ENCODE peak calls at places on chromosomes 5 and 9, in nine cellular contexts. B, Z, Q, G, M, O, N, K and H are unnamed samples.

GRCh38 chr5:95863383-95863757 is 40.8 kb upstream of the GLRX start:
- DNase-seq in B (no peak), Z (no peak), Q (no peak), G (no peak), M (peak), O (peak), N (no peak), K (no peak), H (no peak)

GRCh38 chr9:95650720-95651119 is 133.9 kb upstream of the PTCH1 start:
- DNase-seq in B (no peak), Z (no peak), Q (no peak), G (no peak), M (no peak), O (no peak), N (no peak), K (no peak), H (no peak)

GRCh38 chr9:111456536-111456935 is 27.6 kb downstream of the ECPAS start:
- DNase-seq in B (no peak), Z (no peak), Q (no peak), G (no peak), M (no peak), O (peak), N (no peak), K (no peak), H (no peak)

GRCh38 chr5:132370241-132370820 is 821 bp downstream of the SLC22A5 start:
- DNase-seq in B (no peak), Z (no peak), Q (no peak), G (no peak), M (no peak), O (no peak), N (no peak), K (no peak), H (no peak)

GRCh38 chr5:73438048-73438896 is 10.3 kb downstream of the FOXD1 start:
- DNase-seq in B (no peak), Z (no peak), Q (no peak), G (no peak), M (no peak), O (no peak), N (no peak), K (no peak), H (no peak)

GRCh38 chr5:169629847-169630548 is 7.1 kb upstream of the DOCK2 start:
- DNase-seq in B (peak), Z (no peak), Q (peak), G (no peak), M (peak), O (peak), N (no peak), K (no peak), H (no peak)

GRCh38 chr9:89664896-89665329 is 60.1 kb downstream of the GADD45G start:
- DNase-seq in B (no peak), Z (no peak), Q (no peak), G (no peak), M (no peak), O (no peak), N (no peak), K (peak), H (no peak)

GRCh38 chr5:121968910-121969607 is 7.3 kb downstream of the SRFBP1 start:
- DNase-seq in B (peak), Z (no peak), Q (peak), G (no peak), M (peak), O (peak), N (no peak), K (no peak), H (no peak)

GRCh38 chr5:80156156-80156555 is 99.7 kb downstream of the SERINC5 start:
- DNase-seq in B (no peak), Z (no peak), Q (no peak), G (no peak), M (peak), O (no peak), N (no peak), K (no peak), H (no peak)

GRCh38 chr9:135119496-135120064 is 32.1 kb downstream of the OLFM1 start:
- DNase-seq in B (no peak), Z (no peak), Q (no peak), G (no peak), M (no peak), O (no peak), N (no peak), K (no peak), H (no peak)

GRCh38 chr9:127524373-127524772 is 73.1 kb downstream of the LRSAM1 start:
- DNase-seq in B (no peak), Z (no peak), Q (peak), G (no peak), M (no peak), O (no peak), N (no peak), K (no peak), H (no peak)

GRCh38 chr9:93593144-93593655 is 16.8 kb downstream of the PHF2 start:
- DNase-seq in B (no peak), Z (no peak), Q (no peak), G (no peak), M (no peak), O (no peak), N (no peak), K (no peak), H (no peak)

GRCh38 chr9:121495976-121496375 is 3.7 kb downstream of the GGTA1 start:
- DNase-seq in B (no peak), Z (no peak), Q (no peak), G (no peak), M (no peak), O (no peak), N (no peak), K (no peak), H (no peak)

GRCh38 chr9:10961883-10962282 is 349.1 kb upstream of the PTPRD start:
- DNase-seq in B (no peak), Z (no peak), Q (no peak), G (no peak), M (no peak), O (no peak), N (no peak), K (no peak), H (no peak)

GRCh38 chr9:92716557-92716956 is 46.6 kb upstream of the IPPK start:
- DNase-seq in B (peak), Z (peak), Q (no peak), G (peak), M (no peak), O (peak), N (peak), K (no peak), H (peak)

GRCh38 chr9:98472216-98472615 is 216.8 kb upstream of the TBC1D2 start:
- DNase-seq in B (no peak), Z (no peak), Q (no peak), G (no peak), M (no peak), O (no peak), N (no peak), K (no peak), H (no peak)

GRCh38 chr9:136328011-136328621 is 777 bp downstream of the GPSM1 start:
- DNase-seq in B (peak), Z (no peak), Q (no peak), G (no peak), M (no peak), O (no peak), N (no peak), K (no peak), H (peak)

GRCh38 chr5:169083394-169084018 is 217.4 kb downstream of the SLIT3 start:
- DNase-seq in B (no peak), Z (no peak), Q (no peak), G (no peak), M (no peak), O (no peak), N (no peak), K (no peak), H (no peak)

GRCh38 chr5:88727705-88728313 is 155.2 kb downstream of the MEF2C start:
- DNase-seq in B (no peak), Z (no peak), Q (no peak), G (no peak), M (no peak), O (peak), N (no peak), K (peak), H (peak)

GRCh38 chr9:137670391-137671195 is 51.8 kb downstream of the EHMT1 start:
- DNase-seq in B (peak), Z (no peak), Q (no peak), G (no peak), M (no peak), O (peak), N (no peak), K (no peak), H (no peak)

GRCh38 chr9:71249729-71250317 is 128.4 kb upstream of the TRPM3 start:
- DNase-seq in B (peak), Z (no peak), Q (peak), G (peak), M (peak), O (peak), N (no peak), K (no peak), H (no peak)

GRCh38 chr5:97854871-97855762 is 672.1 kb upstream of the RIOK2 start:
- DNase-seq in B (no peak), Z (no peak), Q (peak), G (no peak), M (peak), O (peak), N (no peak), K (no peak), H (no peak)

GRCh38 chr9:82580921-82581320 is 482.0 kb downstream of the RASEF start:
- DNase-seq in B (no peak), Z (no peak), Q (no peak), G (no peak), M (no peak), O (no peak), N (no peak), K (no peak), H (no peak)

GRCh38 chr9:8382266-8382665 is 582.7 kb upstream of the DMAC1 start:
- DNase-seq in B (no peak), Z (no peak), Q (no peak), G (no peak), M (no peak), O (no peak), N (no peak), K (no peak), H (no peak)

GRCh38 chr5:42840279-42840678 is 28.6 kb upstream of the SELENOP start:
- DNase-seq in B (no peak), Z (no peak), Q (peak), G (no peak), M (peak), O (peak), N (no peak), K (no peak), H (no peak)

GRCh38 chr5:144857454-144857853 is 686.8 kb downstream of the KCTD16 start:
- DNase-seq in B (no peak), Z (no peak), Q (no peak), G (no peak), M (no peak), O (no peak), N (no peak), K (no peak), H (no peak)

GRCh38 chr5:167063788-167064187 is 1227.7 kb upstream of the WWC1 start:
- DNase-seq in B (no peak), Z (no peak), Q (no peak), G (no peak), M (no peak), O (no peak), N (no peak), K (no peak), H (no peak)

GRCh38 chr5:107469485-107469884 is 201.3 kb downstream of the EFNA5 start:
- DNase-seq in B (peak), Z (no peak), Q (peak), G (no peak), M (peak), O (peak), N (no peak), K (no peak), H (no peak)

GRCh38 chr5:61277781-61278180 is 54.3 kb upstream of the ZSWIM6 start:
- DNase-seq in B (no peak), Z (no peak), Q (peak), G (no peak), M (no peak), O (no peak), N (no peak), K (no peak), H (no peak)

GRCh38 chr5:77758141-77758938 is 17.8 kb downstream of the TBCA start:
- DNase-seq in B (no peak), Z (no peak), Q (no peak), G (no peak), M (no peak), O (no peak), N (no peak), K (no peak), H (no peak)

GRCh38 chr5:116002116-116002906 is 30.0 kb upstream of the ARL14EPL start:
- DNase-seq in B (no peak), Z (no peak), Q (peak), G (no peak), M (no peak), O (peak), N (no peak), K (no peak), H (no peak)

GRCh38 chr9:34513567-34514214 is 9.1 kb downstream of the ENHO start:
- DNase-seq in B (no peak), Z (no peak), Q (no peak), G (no peak), M (peak), O (peak), N (no peak), K (no peak), H (no peak)